ENCODE peak calls at places on chromosomes 2 and 18, in eight cellular contexts. R is GM13977; F is GM20000; M is CD4-positive, alpha-beta T cell; J is lower leg skin; Z is foreskin keratinocyte; G is astrocyte of the spinal cord; N is foreskin fibroblast. D is an unnamed sample.

GRCh38 chr2:229974271-229974670 is 52.0 kb downstream of the FBXO36 start:
- DNase-seq in R (no peak), F (no peak), M (no peak), J (no peak), Z (peak), G (peak), N (peak), D (no peak)

GRCh38 chr2:236862961-236863728 is 222.5 kb upstream of the COPS8 start:
- DNase-seq in R (no peak), F (peak), M (no peak), J (no peak), Z (peak), G (peak), N (peak), D (no peak)

GRCh38 chr2:64482765-64483504 is 29.0 kb downstream of the LGALSL start:
- DNase-seq in R (no peak), F (no peak), M (no peak), J (no peak), Z (no peak), G (peak), N (peak), D (no peak)

GRCh38 chr2:65057391-65058052 is 1.3 kb downstream of the CEP68 start:
- DNase-seq in R (peak), F (peak), M (peak), J (no peak), Z (peak), G (peak), N (peak), D (no peak)

GRCh38 chr18:45066210-45066609 is 385.5 kb downstream of the SETBP1 start:
- DNase-seq in R (no peak), F (no peak), M (no peak), J (no peak), Z (no peak), G (no peak), N (no peak), D (no peak)

GRCh38 chr2:207974214-207974600 is 51.1 kb downstream of the PLEKHM3 start:
- DNase-seq in R (no peak), F (no peak), M (no peak), J (no peak), Z (no peak), G (no peak), N (peak), D (no peak)

GRCh38 chr2:164061129-164061746 is 325.4 kb upstream of the FIGN start:
- DNase-seq in R (peak), F (peak), M (no peak), J (no peak), Z (no peak), G (peak), N (peak), D (no peak)

GRCh38 chr2:127386246-127386645 is 1.5 kb downstream of the MAP3K2 start:
- DNase-seq in R (no peak), F (no peak), M (no peak), J (no peak), Z (no peak), G (no peak), N (no peak), D (no peak)

GRCh38 chr2:232139786-232140562 is 178.5 kb downstream of the DIS3L2 start:
- DNase-seq in R (no peak), F (no peak), M (no peak), J (no peak), Z (no peak), G (no peak), N (peak), D (no peak)

GRCh38 chr18:9380101-9380500 is 45.5 kb downstream of the TWSG1 start:
- DNase-seq in R (no peak), F (no peak), M (no peak), J (no peak), Z (no peak), G (no peak), N (peak), D (no peak)

GRCh38 chr2:185640588-185640987 is 98.0 kb upstream of the FSIP2 start:
- DNase-seq in R (no peak), F (no peak), M (no peak), J (no peak), Z (no peak), G (no peak), N (no peak), D (no peak)

GRCh38 chr2:31812051-31812798 is 198.6 kb downstream of the MEMO1 start:
- DNase-seq in R (peak), F (peak), M (peak), J (no peak), Z (no peak), G (no peak), N (peak), D (no peak)

GRCh38 chr2:68185541-68186164 is 28.0 kb downstream of the PNO1 start:
- DNase-seq in R (no peak), F (peak), M (peak), J (no peak), Z (no peak), G (peak), N (peak), D (no peak)

GRCh38 chr2:73859721-73860586 is 31.2 kb downstream of the STAMBP start:
- DNase-seq in R (no peak), F (no peak), M (no peak), J (no peak), Z (peak), G (peak), N (peak), D (no peak)

GRCh38 chr2:166127217-166128155 is at the start of gene SCN1A:
- DNase-seq in R (peak), F (peak), M (no peak), J (no peak), Z (no peak), G (peak), N (peak), D (no peak)

GRCh38 chr2:240205348-240205747 is 64.9 kb upstream of the OTOS start:
- DNase-seq in R (no peak), F (no peak), M (no peak), J (no peak), Z (peak), G (peak), N (peak), D (no peak)

GRCh38 chr2:8534729-8535397 is 147.0 kb upstream of the ID2 start:
- DNase-seq in R (no peak), F (no peak), M (no peak), J (peak), Z (no peak), G (peak), N (peak), D (no peak)

GRCh38 chr2:226151157-226151556 is 648.5 kb downstream of the IRS1 start:
- DNase-seq in R (no peak), F (no peak), M (no peak), J (no peak), Z (no peak), G (no peak), N (no peak), D (no peak)
- TF ChIP-seq CTCF in R (no peak), F (no peak), M (no peak), J (no peak), Z (no peak), G (no peak), N (no peak), D (no peak)

DNA sequence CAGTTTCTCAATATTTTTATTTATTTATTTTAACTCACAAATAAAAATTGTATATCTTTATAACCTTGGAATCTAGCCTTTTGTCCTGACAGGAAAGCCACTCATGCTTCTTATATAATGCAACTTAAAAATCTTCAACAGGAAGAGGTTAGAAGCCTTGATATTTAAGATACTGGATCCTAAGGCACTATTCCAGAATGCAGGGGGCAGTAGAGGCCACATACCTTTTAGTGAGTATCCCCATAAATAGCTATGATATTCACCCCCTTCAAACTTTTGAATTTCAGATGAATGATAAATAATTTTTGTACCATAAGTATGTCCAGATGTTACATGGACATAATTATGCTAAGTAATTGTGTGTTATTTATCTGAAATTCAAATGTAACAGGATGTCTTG is 592.7 kb upstream of the VRK2 start:
- DNase-seq in R (no peak), F (no peak), M (no peak), J (no peak), Z (no peak), G (no peak), N (no peak), D (no peak)
- TF ChIP-seq CTCF in R (peak), F (no peak), M (no peak), J (no peak), Z (peak), G (no peak), N (no peak), D (no peak)

GRCh38 chr2:180983468-180984388 is 3.3 kb downstream of the UBE2E3 start:
- DNase-seq in R (peak), F (peak), M (no peak), J (no peak), Z (no peak), G (peak), N (peak), D (no peak)
- TF ChIP-seq CTCF in R (peak), F (no peak), M (peak), J (no peak), Z (peak), G (peak), N (peak), D (no peak)

GRCh38 chr2:80529466-80530165 is 225.1 kb upstream of the LRRTM1 start:
- DNase-seq in R (no peak), F (no peak), M (no peak), J (no peak), Z (no peak), G (no peak), N (no peak), D (no peak)

GRCh38 chr2:80527119-80527518 is 222.6 kb upstream of the LRRTM1 start:
- DNase-seq in R (no peak), F (no peak), M (no peak), J (no peak), Z (no peak), G (no peak), N (no peak), D (no peak)

GRCh38 chr2:80530442-80531064 is 226.0 kb upstream of the LRRTM1 start:
- DNase-seq in R (no peak), F (peak), M (no peak), J (no peak), Z (no peak), G (no peak), N (no peak), D (no peak)

DNA sequence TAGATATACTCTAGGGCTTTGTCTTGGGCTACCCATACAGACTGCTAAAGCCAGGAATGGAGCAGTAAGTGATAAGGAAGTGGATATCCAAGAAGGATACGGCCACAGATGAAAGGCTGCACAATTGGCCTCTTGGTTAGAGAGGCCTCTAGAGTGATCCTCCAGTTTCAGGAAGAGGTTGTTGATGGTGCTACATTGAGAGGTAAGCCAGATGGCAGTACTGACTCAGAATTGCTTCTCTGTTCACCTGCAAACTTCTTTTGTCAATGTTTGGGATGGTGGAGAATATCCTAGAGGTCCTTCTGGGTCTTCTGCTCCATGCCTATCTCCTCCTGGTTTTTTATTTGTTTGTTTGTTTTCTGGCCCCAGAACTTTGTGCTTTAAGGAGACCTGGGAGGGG is 226.8 kb upstream of the LRRTM1 start:
- DNase-seq in R (no peak), F (no peak), M (no peak), J (no peak), Z (no peak), G (no peak), N (no peak), D (no peak)
- TF ChIP-seq CTCF in R (peak), F (no peak), M (no peak), J (no peak), Z (no peak), G (no peak), N (no peak), D (no peak)

GRCh38 chr2:233355916-233356315 is 1.6 kb downstream of the DGKD start:
- DNase-seq in R (peak), F (no peak), M (no peak), J (no peak), Z (no peak), G (no peak), N (no peak), D (no peak)

GRCh38 chr2:233354971-233355574 is 779 bp downstream of the DGKD start:
- DNase-seq in R (peak), F (no peak), M (no peak), J (no peak), Z (no peak), G (peak), N (peak), D (no peak)

GRCh38 chr2:233353101-233353768 is 1.1 kb upstream of the DGKD start:
- DNase-seq in R (no peak), F (no peak), M (no peak), J (no peak), Z (no peak), G (no peak), N (no peak), D (no peak)

GRCh38 chr2:233353769-233354499 is at the start of gene DGKD:
- DNase-seq in R (peak), F (peak), M (peak), J (no peak), Z (no peak), G (peak), N (peak), D (no peak)

GRCh38 chr2:233354500-233354924 is 218 bp downstream of the DGKD start:
- DNase-seq in R (no peak), F (no peak), M (no peak), J (no peak), Z (no peak), G (no peak), N (no peak), D (no peak)
- TF ChIP-seq CTCF in R (no peak), F (no peak), M (no peak), J (no peak), Z (no peak), G (no peak), N (no peak), D (no peak)

GRCh38 chr2:71481111-71481510 is 27.8 kb downstream of the DYSF start:
- DNase-seq in R (no peak), F (no peak), M (no peak), J (no peak), Z (no peak), G (no peak), N (no peak), D (no peak)

GRCh38 chr2:71479261-71479660 is 25.9 kb downstream of the DYSF start:
- DNase-seq in R (no peak), F (no peak), M (no peak), J (no peak), Z (no peak), G (no peak), N (no peak), D (no peak)

GRCh38 chr2:71483246-71483645 is 29.9 kb downstream of the DYSF start:
- DNase-seq in R (no peak), F (no peak), M (no peak), J (no peak), Z (no peak), G (no peak), N (no peak), D (no peak)

GRCh38 chr2:71484354-71484753 is 31.0 kb downstream of the DYSF start:
- DNase-seq in R (no peak), F (no peak), M (no peak), J (no peak), Z (no peak), G (no peak), N (no peak), D (no peak)

GRCh38 chr2:71482055-71482454 is 28.7 kb downstream of the DYSF start:
- DNase-seq in R (no peak), F (no peak), M (no peak), J (no peak), Z (no peak), G (no peak), N (no peak), D (no peak)
- TF ChIP-seq CTCF in R (no peak), F (no peak), M (no peak), J (no peak), Z (no peak), G (peak), N (no peak), D (no peak)

DNA sequence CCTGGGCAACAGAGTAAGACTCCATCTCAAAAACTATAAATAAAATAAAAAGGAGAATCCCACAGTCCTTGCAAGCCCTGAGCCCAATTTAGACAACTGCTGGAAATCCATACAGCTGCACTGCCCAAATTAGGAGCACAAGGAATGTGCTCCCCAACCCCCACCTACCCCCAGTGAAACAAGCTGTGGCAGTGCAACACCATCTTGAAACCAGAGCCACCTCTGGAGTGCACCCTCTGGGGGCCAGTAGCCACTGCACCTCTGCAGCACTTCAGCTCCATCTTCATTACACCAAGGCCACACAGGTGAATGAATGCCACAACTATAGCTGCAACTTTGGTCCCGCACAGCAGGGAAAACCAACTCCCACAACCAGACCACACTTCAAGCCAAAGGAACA is 37.3 kb downstream of the USP34 start:
- DNase-seq in R (no peak), F (no peak), M (no peak), J (no peak), Z (no peak), G (no peak), N (no peak), D (no peak)
- TF ChIP-seq CTCF in R (peak), F (no peak), M (no peak), J (no peak), Z (no peak), G (no peak), N (no peak), D (no peak)

DNA sequence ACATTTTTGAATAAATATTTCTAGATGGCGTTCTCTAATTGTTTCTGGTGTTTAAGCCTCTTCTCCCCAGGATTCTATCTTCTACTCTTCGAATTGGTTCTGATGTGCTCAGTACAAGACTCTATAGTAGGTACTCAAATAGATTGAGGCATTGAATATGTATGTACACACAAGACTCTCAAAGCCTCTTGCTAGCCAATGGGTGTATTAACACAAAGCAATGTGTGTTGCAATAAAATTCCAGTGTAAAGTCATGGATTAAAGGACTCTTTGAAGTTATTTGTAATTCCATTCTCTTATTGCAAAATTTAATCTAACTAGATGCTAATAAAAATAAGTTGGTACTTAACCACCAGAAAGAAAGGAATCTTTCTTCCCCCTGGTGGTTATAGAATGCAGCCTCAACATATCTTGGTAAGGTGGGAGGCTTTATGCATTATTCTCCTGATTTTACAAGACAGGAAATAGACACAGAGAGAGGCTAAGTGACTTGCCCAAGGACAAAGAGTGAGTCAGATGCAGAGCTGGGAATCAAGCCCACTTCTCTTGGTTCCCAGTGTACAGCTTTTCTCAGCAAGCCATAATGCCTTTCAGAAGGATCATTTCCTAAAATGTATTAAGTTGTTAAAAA is 18.1 kb downstream of the LRP1B start:
- DNase-seq in R (no peak), F (no peak), M (no peak), J (no peak), Z (peak), G (peak), N (peak), D (no peak)
- TF ChIP-seq CTCF in R (no peak), F (no peak), M (no peak), J (no peak), Z (peak), G (peak), N (peak), D (no peak)

D was measured in omental fat pad.